ENCODE peak calls at places on chromosome 2, in eight cellular contexts. H is heart right ventricle, R is pancreas, E is BJ, Q is fibroblast of mammary gland, K is tibial artery, F is left lung, S is heart left ventricle. I is an unnamed sample.

GRCh38 chr2:127670055-127670956 is 5.0 kb downstream of the LIMS2 start:
- DNase-seq in H (no peak), R (no peak), E (peak), Q (no peak), K (no peak), F (no peak), S (peak), I (no peak)

GRCh38 chr2:138787053-138787666 is 7.0 kb upstream of the NXPH2 start:
- DNase-seq in H (no peak), R (no peak), E (no peak), Q (peak), K (no peak), F (no peak), S (no peak), I (peak)

GRCh38 chr2:85539361-85540130 is 578 bp downstream of the MAT2A start:
- DNase-seq in H (peak), R (peak), E (no peak), Q (peak), K (peak), F (peak), S (peak), I (peak)

GRCh38 chr2:160261731-160262130 is 61.7 kb upstream of the ITGB6 start:
- DNase-seq in H (no peak), R (no peak), E (no peak), Q (no peak), K (no peak), F (no peak), S (no peak), I (no peak)

GRCh38 chr2:62478093-62478580 is 27.9 kb downstream of the TMEM17 start:
- DNase-seq in H (no peak), R (no peak), E (no peak), Q (peak), K (no peak), F (no peak), S (no peak), I (peak)

GRCh38 chr2:96540136-96540535 is 3.6 kb downstream of the ARID5A start:
- DNase-seq in H (no peak), R (no peak), E (peak), Q (peak), K (no peak), F (no peak), S (no peak), I (no peak)

GRCh38 chr2:46504685-46505559 is 25.6 kb downstream of the TMEM247 start:
- DNase-seq in H (no peak), R (no peak), E (no peak), Q (no peak), K (no peak), F (no peak), S (no peak), I (no peak)

GRCh38 chr2:25692143-25692542 is 18.8 kb upstream of the DTNB start:
- DNase-seq in H (peak), R (no peak), E (no peak), Q (no peak), K (peak), F (no peak), S (no peak), I (no peak)

GRCh38 chr2:40178971-40179370 is 272.9 kb downstream of the SLC8A1 start:
- DNase-seq in H (no peak), R (no peak), E (no peak), Q (peak), K (no peak), F (no peak), S (no peak), I (no peak)

GRCh38 chr2:210541280-210541902 is 15.0 kb upstream of the CPS1 start:
- DNase-seq in H (no peak), R (no peak), E (no peak), Q (peak), K (no peak), F (no peak), S (no peak), I (no peak)

GRCh38 chr2:144452169-144453038 is 67.5 kb downstream of the ZEB2 start:
- DNase-seq in H (no peak), R (no peak), E (no peak), Q (no peak), K (no peak), F (no peak), S (no peak), I (peak)

GRCh38 chr2:55460562-55460961 is 40.9 kb upstream of the CCDC88A start:
- DNase-seq in H (no peak), R (no peak), E (no peak), Q (peak), K (no peak), F (no peak), S (no peak), I (no peak)

GRCh38 chr2:11679491-11680130 is 9.6 kb upstream of the NTSR2 start:
- DNase-seq in H (no peak), R (peak), E (no peak), Q (no peak), K (peak), F (no peak), S (peak), I (no peak)

GRCh38 chr2:120005834-120006521 is 6.9 kb upstream of the EPB41L5 start:
- DNase-seq in H (no peak), R (no peak), E (no peak), Q (no peak), K (no peak), F (no peak), S (no peak), I (no peak)

GRCh38 chr2:143691136-143691535 is 561.9 kb downstream of the ARHGAP15 start:
- DNase-seq in H (no peak), R (no peak), E (no peak), Q (no peak), K (no peak), F (no peak), S (no peak), I (no peak)

GRCh38 chr2:26671691-26672090 is 20.8 kb upstream of the KCNK3 start:
- DNase-seq in H (no peak), R (no peak), E (no peak), Q (no peak), K (peak), F (peak), S (no peak), I (no peak)

GRCh38 chr2:175931751-175932295 is 70.2 kb downstream of the LNPK start:
- DNase-seq in H (no peak), R (no peak), E (peak), Q (peak), K (no peak), F (no peak), S (no peak), I (no peak)

GRCh38 chr2:201924453-201924852 is 109.2 kb upstream of the FZD7 start:
- DNase-seq in H (no peak), R (no peak), E (no peak), Q (no peak), K (no peak), F (no peak), S (no peak), I (no peak)

GRCh38 chr2:143433158-143433557 is 303.9 kb downstream of the ARHGAP15 start:
- DNase-seq in H (peak), R (no peak), E (no peak), Q (no peak), K (no peak), F (no peak), S (no peak), I (no peak)

GRCh38 chr2:16124881-16125613 is 184.7 kb downstream of the MYCN start:
- DNase-seq in H (no peak), R (no peak), E (no peak), Q (no peak), K (no peak), F (no peak), S (no peak), I (no peak)

GRCh38 chr2:201974651-201975050 is 59.0 kb upstream of the FZD7 start:
- DNase-seq in H (no peak), R (no peak), E (no peak), Q (no peak), K (no peak), F (no peak), S (no peak), I (no peak)

GRCh38 chr2:156580501-156580900 is 144.3 kb downstream of the GPD2 start:
- DNase-seq in H (no peak), R (no peak), E (no peak), Q (no peak), K (no peak), F (no peak), S (no peak), I (no peak)

GRCh38 chr2:118202707-118203303 is 114.5 kb downstream of the INSIG2 start:
- DNase-seq in H (no peak), R (no peak), E (no peak), Q (peak), K (no peak), F (no peak), S (no peak), I (peak)

GRCh38 chr2:222280795-222281194 is 18.0 kb downstream of the PAX3 start:
- DNase-seq in H (no peak), R (no peak), E (no peak), Q (no peak), K (no peak), F (no peak), S (no peak), I (no peak)
- TF ChIP-seq CTCF in H (no peak), R (no peak), E (no peak), Q (no peak), K (no peak), F (no peak), S (no peak), I (no peak)

GRCh38 chr2:217987391-217987790 is 15.4 kb downstream of the TNS1 start:
- DNase-seq in H (no peak), R (no peak), E (no peak), Q (no peak), K (no peak), F (no peak), S (peak), I (no peak)

GRCh38 chr2:217989221-217989948 is 13.4 kb downstream of the TNS1 start:
- DNase-seq in H (no peak), R (peak), E (no peak), Q (no peak), K (peak), F (peak), S (peak), I (no peak)

GRCh38 chr2:217988014-217988839 is 14.6 kb downstream of the TNS1 start:
- DNase-seq in H (peak), R (peak), E (no peak), Q (peak), K (peak), F (peak), S (peak), I (peak)

GRCh38 chr2:217990389-217990788 is 12.4 kb downstream of the TNS1 start:
- DNase-seq in H (no peak), R (no peak), E (no peak), Q (no peak), K (peak), F (no peak), S (peak), I (no peak)

GRCh38 chr2:217988840-217989204 is 14.0 kb downstream of the TNS1 start:
- DNase-seq in H (no peak), R (peak), E (no peak), Q (no peak), K (no peak), F (peak), S (peak), I (no peak)
- TF ChIP-seq CTCF in H (no peak), R (no peak), E (no peak), Q (no peak), K (no peak), F (peak), S (no peak), I (peak)

GRCh38 chr2:189024861-189025618 is 50.9 kb downstream of the COL3A1 start:
- DNase-seq in H (no peak), R (no peak), E (no peak), Q (peak), K (no peak), F (no peak), S (no peak), I (no peak)
- TF ChIP-seq CTCF in H (no peak), R (no peak), E (peak), Q (peak), K (no peak), F (no peak), S (no peak), I (peak)

DNA sequence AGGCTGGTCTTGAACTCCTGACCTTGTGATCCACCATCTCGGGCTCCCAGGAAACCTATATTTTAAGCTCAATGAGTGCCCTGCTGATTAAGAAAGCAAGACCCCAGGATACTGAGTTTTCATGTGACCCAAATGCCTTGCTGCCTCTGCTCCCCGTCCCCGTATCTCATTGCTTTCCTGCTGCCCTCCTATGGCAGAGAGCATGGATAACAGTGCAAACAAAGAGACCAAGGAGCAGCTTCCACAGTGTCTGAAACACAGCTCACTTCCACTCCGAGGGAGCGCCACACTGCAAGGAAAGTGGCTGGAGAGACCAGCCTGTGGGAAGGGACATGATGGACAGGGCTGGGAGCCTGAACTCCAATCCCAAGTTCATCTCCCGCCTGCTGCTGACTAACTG is 246.8 kb downstream of the TMEM182 start:
- DNase-seq in H (no peak), R (no peak), E (no peak), Q (no peak), K (no peak), F (no peak), S (no peak), I (peak)
- TF ChIP-seq CTCF in H (no peak), R (no peak), E (no peak), Q (no peak), K (no peak), F (no peak), S (no peak), I (no peak)

I was measured in endothelial cell.